ENCODE peak calls at places on chromosome 20, in five cellular contexts. V is GM23338, T is HT1080, M is WERI-Rb-1, S is right atrium auricular region. H is an unnamed sample.

GRCh38 chr20:20404546-20405092 is 36.7 kb downstream of the INSM1 start:
- DNase-seq in S (no peak), V (no peak), T (no peak), M (no peak), H (no peak)

GRCh38 chr20:19828233-19828632 is 70.2 kb downstream of the RIN2 start:
- DNase-seq in M (no peak), S (no peak), T (peak), V (no peak), H (no peak)

GRCh38 chr20:19260412-19261090 is 48.1 kb downstream of the SLC24A3 start:
- DNase-seq in V (no peak), M (no peak), S (no peak), T (peak), H (no peak)

GRCh38 chr20:62886709-62887058 is 25.1 kb upstream of the TCFL5 start:
- DNase-seq in V (no peak), T (no peak), S (no peak), M (no peak), H (peak)

GRCh38 chr20:21232546-21233280 is 70.4 kb upstream of the XRN2 start:
- DNase-seq in T (no peak), S (no peak), V (no peak), M (no peak), H (no peak)

GRCh38 chr20:18790787-18791186 is 22.8 kb upstream of the SCP2D1 start:
- DNase-seq in V (no peak), S (no peak), T (no peak), M (no peak), H (no peak)

GRCh38 chr20:59938221-59938620 is 1.9 kb downstream of the PPP1R3D start:
- DNase-seq in T (no peak), S (no peak), V (no peak), M (no peak), H (no peak)

GRCh38 chr20:2086980-2087377 is 14.6 kb upstream of the STK35 start:
- DNase-seq in V (no peak), S (no peak), M (no peak), T (no peak), H (no peak)

GRCh38 chr20:10672579-10673127 is 1.1 kb downstream of the JAG1 start:
- DNase-seq in V (peak), T (peak), M (peak), S (peak), H (peak)

GRCh38 chr20:45944965-45945677 is 10.6 kb downstream of the PCIF1 start:
- DNase-seq in T (no peak), V (peak), M (no peak), S (no peak), H (no peak)

GRCh38 chr20:18024606-18025127 is 33.0 kb downstream of the OVOL2 start:
- DNase-seq in V (no peak), S (no peak), T (no peak), M (no peak), H (no peak)

GRCh38 chr20:37886851-37887297 is 16.1 kb upstream of the VSTM2L start:
- DNase-seq in T (peak), S (no peak), V (no peak), M (no peak), H (no peak)

GRCh38 chr20:24837721-24838456 is 111.2 kb upstream of the CST7 start:
- DNase-seq in S (no peak), M (no peak), V (no peak), T (peak), H (no peak)

GRCh38 chr20:24657211-24657610 is 187.8 kb downstream of the SYNDIG1 start:
- DNase-seq in V (no peak), M (no peak), T (peak), S (no peak), H (no peak)

GRCh38 chr20:8766868-8767390 is 302.0 kb upstream of the PLCB4 start:
- DNase-seq in V (no peak), S (no peak), M (no peak), T (no peak), H (no peak)

GRCh38 chr20:62501801-62502495 is 26.2 kb upstream of the GATA5 start:
- DNase-seq in T (peak), V (no peak), S (no peak), M (no peak), H (no peak)

GRCh38 chr20:31836853-31837608 is 8.4 kb downstream of the FOXS1 start:
- DNase-seq in V (no peak), M (no peak), T (peak), S (no peak), H (no peak)

GRCh38 chr20:35271904-35272303 is 6.0 kb downstream of the MMP24OS start:
- DNase-seq in T (no peak), S (no peak), V (no peak), M (no peak), H (no peak)

GRCh38 chr20:50664248-50664647 is 27.1 kb downstream of the RIPOR3 start:
- DNase-seq in V (no peak), M (no peak), T (no peak), S (no peak), H (no peak)

GRCh38 chr20:62066339-62066982 is 780 bp upstream of the TAF4 start:
- DNase-seq in S (no peak), T (peak), V (peak), M (peak), H (peak)

GRCh38 chr20:36181934-36182603 is 27.5 kb downstream of the EPB41L1 start:
- DNase-seq in V (no peak), M (no peak), T (peak), S (no peak), H (no peak)

GRCh38 chr20:57664476-57664875 is 44.2 kb upstream of the ZBP1 start:
- DNase-seq in V (no peak), M (no peak), T (no peak), S (no peak), H (no peak)

GRCh38 chr20:3727333-3728035 is 5.0 kb upstream of the HSPA12B start:
- DNase-seq in S (no peak), T (peak), M (no peak), V (no peak), H (no peak)

GRCh38 chr20:54475334-54476287 is at the start of gene DOK5:
- DNase-seq in V (peak), S (peak), T (no peak), M (no peak), H (peak)

GRCh38 chr20:5945963-5946362 is 4.4 kb downstream of the TRMT6 start:
- DNase-seq in M (no peak), V (no peak), T (peak), S (no peak), H (no peak)

GRCh38 chr20:53793783-53794383 is 200.2 kb upstream of the ZNF217 start:
- DNase-seq in V (no peak), S (no peak), T (no peak), M (no peak), H (no peak)

GRCh38 chr20:48797275-48797825 is 30.4 kb downstream of the PREX1 start:
- DNase-seq in M (no peak), T (no peak), S (peak), V (no peak), H (no peak)

GRCh38 chr20:37849169-37849568 is 53.8 kb upstream of the VSTM2L start:
- DNase-seq in V (no peak), T (no peak), M (no peak), S (no peak), H (no peak)

GRCh38 chr20:401682-402495 is 6.2 kb upstream of the RBCK1 start:
- DNase-seq in S (no peak), V (no peak), T (peak), M (no peak), H (no peak)

GRCh38 chr20:47493175-47493953 is 8.3 kb upstream of the NCOA3 start:
- DNase-seq in S (peak), V (no peak), T (peak), M (peak), H (peak)

GRCh38 chr20:39853664-39854063 is 835.4 kb downstream of the MAFB start:
- DNase-seq in S (no peak), M (no peak), T (peak), V (peak), H (no peak)

GRCh38 chr20:24996449-24997195 is 4.1 kb upstream of the APMAP start:
- DNase-seq in S (peak), T (no peak), M (no peak), V (no peak), H (no peak)